ENCODE peak calls at places on chromosomes 13 and 19, in seven cellular contexts. One of them, this sample, is unnamed.

GRCh38 chr19:12666305-12667048 is at the start of the genes MAN2B1 and WDR83:
- ATAC-seq in heart left ventricle: peak; percentile 60
- ATAC-seq in PC-3: peak; percentile 80
- ATAC-seq in heart right ventricle: peak; percentile 89
- ATAC-seq in Panc1: peak; percentile 87
- ATAC-seq in pancreas: peak; percentile 77
- ATAC-seq in psoas muscle: peak; percentile 82
- ATAC-seq in this sample: peak; percentile 88

GRCh38 chr19:31348416-31349159 is 648 bp downstream of the TSHZ3 start:
- ATAC-seq in heart left ventricle: no peak
- ATAC-seq in PC-3: no peak
- ATAC-seq in heart right ventricle: peak; percentile 8
- ATAC-seq in Panc1: no peak
- ATAC-seq in pancreas: no peak
- ATAC-seq in psoas muscle: peak; percentile 4
- ATAC-seq in this sample: peak; percentile 4

GRCh38 chr13:49308104-49308875 is 60.6 kb downstream of the CDADC1 start:
- ATAC-seq in heart left ventricle: peak; percentile 93
- ATAC-seq in PC-3: no peak
- ATAC-seq in heart right ventricle: peak; percentile 93
- ATAC-seq in Panc1: no peak
- ATAC-seq in pancreas: peak; percentile 88
- ATAC-seq in psoas muscle: peak; percentile 60
- ATAC-seq in this sample: peak; percentile 92

GRCh38 chr13:76853481-76853880 is 32.7 kb downstream of the KCTD12 start:
- ATAC-seq in heart left ventricle: no peak
- ATAC-seq in PC-3: peak; percentile 63
- ATAC-seq in heart right ventricle: no peak
- ATAC-seq in Panc1: no peak
- ATAC-seq in pancreas: no peak
- ATAC-seq in psoas muscle: no peak
- ATAC-seq in this sample: no peak

GRCh38 chr13:41597348-41598041 is 140.1 kb downstream of the RGCC start:
- ATAC-seq in heart left ventricle: no peak
- ATAC-seq in PC-3: no peak
- ATAC-seq in heart right ventricle: no peak
- ATAC-seq in Panc1: no peak
- ATAC-seq in pancreas: no peak
- ATAC-seq in psoas muscle: no peak
- ATAC-seq in this sample: no peak

GRCh38 chr19:17243854-17244617 is 1.7 kb downstream of the NR2F6 start:
- ATAC-seq in heart left ventricle: no peak
- ATAC-seq in PC-3: peak; percentile 52
- ATAC-seq in heart right ventricle: peak; percentile 40
- ATAC-seq in Panc1: peak; percentile 39
- ATAC-seq in pancreas: peak; percentile 26
- ATAC-seq in psoas muscle: peak; percentile 55
- ATAC-seq in this sample: peak; percentile 20

GRCh38 chr19:40781140-40781539 is 3.1 kb downstream of the RAB4B start:
- ATAC-seq in heart left ventricle: no peak
- ATAC-seq in PC-3: no peak
- ATAC-seq in heart right ventricle: no peak
- ATAC-seq in Panc1: no peak
- ATAC-seq in pancreas: no peak
- ATAC-seq in psoas muscle: no peak
- ATAC-seq in this sample: no peak

GRCh38 chr13:63586467-63586866 is 2170.8 kb upstream of the PCDH20 start:
- ATAC-seq in heart left ventricle: no peak
- ATAC-seq in PC-3: no peak
- ATAC-seq in heart right ventricle: no peak
- ATAC-seq in Panc1: no peak
- ATAC-seq in pancreas: no peak
- ATAC-seq in psoas muscle: no peak
- ATAC-seq in this sample: no peak

GRCh38 chr19:29681422-29682235 is 16.4 kb downstream of the PLEKHF1 start:
- ATAC-seq in heart left ventricle: peak; percentile 7
- ATAC-seq in PC-3: no peak
- ATAC-seq in heart right ventricle: no peak
- ATAC-seq in Panc1: no peak
- ATAC-seq in pancreas: no peak
- ATAC-seq in psoas muscle: no peak
- ATAC-seq in this sample: peak; percentile 72

GRCh38 chr19:13834308-13834790 is 39.1 kb downstream of the ZSWIM4 start:
- ATAC-seq in heart left ventricle: no peak
- ATAC-seq in PC-3: peak; percentile 37
- ATAC-seq in heart right ventricle: no peak
- ATAC-seq in Panc1: peak; percentile 17
- ATAC-seq in pancreas: no peak
- ATAC-seq in psoas muscle: no peak
- ATAC-seq in this sample: no peak

GRCh38 chr13:38582133-38582532 is 104.7 kb upstream of the FREM2 start:
- ATAC-seq in heart left ventricle: no peak
- ATAC-seq in PC-3: peak; percentile 79
- ATAC-seq in heart right ventricle: peak; percentile 60
- ATAC-seq in Panc1: peak; percentile 85
- ATAC-seq in pancreas: no peak
- ATAC-seq in psoas muscle: peak; percentile 43
- ATAC-seq in this sample: no peak

GRCh38 chr19:34309368-34310138 is 55.2 kb downstream of the GARRE1 start:
- ATAC-seq in heart left ventricle: no peak
- ATAC-seq in PC-3: no peak
- ATAC-seq in heart right ventricle: no peak
- ATAC-seq in Panc1: no peak
- ATAC-seq in pancreas: no peak
- ATAC-seq in psoas muscle: no peak
- ATAC-seq in this sample: no peak

GRCh38 chr19:56837492-56837891 is 3.0 kb downstream of the PEG3 start:
- ATAC-seq in heart left ventricle: peak; percentile 40
- ATAC-seq in PC-3: peak; percentile 19
- ATAC-seq in heart right ventricle: peak; percentile 48
- ATAC-seq in Panc1: no peak
- ATAC-seq in pancreas: peak; percentile 40
- ATAC-seq in psoas muscle: peak; percentile 39
- ATAC-seq in this sample: peak; percentile 21

GRCh38 chr13:30846844-30847243 is 59.2 kb upstream of the MEDAG start:
- ATAC-seq in heart left ventricle: no peak
- ATAC-seq in PC-3: no peak
- ATAC-seq in heart right ventricle: no peak
- ATAC-seq in Panc1: no peak
- ATAC-seq in pancreas: no peak
- ATAC-seq in psoas muscle: no peak
- ATAC-seq in this sample: no peak

GRCh38 chr13:90362718-90363117 is 984.8 kb upstream of the MIR17HG start:
- ATAC-seq in heart left ventricle: no peak
- ATAC-seq in PC-3: no peak
- ATAC-seq in heart right ventricle: no peak
- ATAC-seq in Panc1: no peak
- ATAC-seq in pancreas: no peak
- ATAC-seq in psoas muscle: no peak
- ATAC-seq in this sample: no peak

GRCh38 chr13:90360785-90361184 is 986.7 kb upstream of the MIR17HG start:
- ATAC-seq in heart left ventricle: no peak
- ATAC-seq in PC-3: no peak
- ATAC-seq in heart right ventricle: no peak
- ATAC-seq in Panc1: no peak
- ATAC-seq in pancreas: no peak
- ATAC-seq in psoas muscle: no peak
- ATAC-seq in this sample: no peak

DNA sequence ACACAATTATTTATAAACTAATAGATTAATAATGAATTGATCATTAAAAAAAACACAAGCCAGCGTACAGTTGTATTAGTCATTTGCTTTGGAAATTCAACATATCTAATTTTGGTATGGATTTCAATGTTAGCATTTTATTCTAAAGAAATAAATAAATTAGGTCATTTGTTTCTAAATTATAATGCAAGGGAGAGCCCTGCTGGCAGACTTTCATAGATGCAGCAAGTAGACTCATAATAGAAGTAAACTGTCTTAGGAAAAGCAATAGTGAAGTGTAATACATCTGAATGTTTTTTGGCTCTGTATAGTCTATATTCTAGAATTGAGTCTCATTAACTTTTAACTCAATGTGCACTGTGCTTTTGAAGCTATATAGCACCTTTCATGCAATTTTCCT is 982.4 kb upstream of the MIR17HG start:
- ATAC-seq in heart left ventricle: no peak
- ATAC-seq in PC-3: peak; percentile 33
- ATAC-seq in heart right ventricle: no peak
- ATAC-seq in Panc1: no peak
- ATAC-seq in pancreas: no peak
- ATAC-seq in psoas muscle: no peak
- ATAC-seq in this sample: no peak
- TF ChIP-seq CTCF in heart left ventricle: no peak
- TF ChIP-seq CTCF in PC-3: peak; percentile 40
- TF ChIP-seq CTCF in heart right ventricle: peak; percentile 31
- TF ChIP-seq CTCF in Panc1: peak; percentile 21
- TF ChIP-seq CTCF in pancreas: no peak
- TF ChIP-seq CTCF in psoas muscle: no peak
- TF ChIP-seq CTCF in this sample: no peak

GRCh38 chr13:27257233-27257568 is 5.8 kb downstream of the RPL21 start:
- ATAC-seq in heart left ventricle: no peak
- ATAC-seq in PC-3: no peak
- ATAC-seq in heart right ventricle: no peak
- ATAC-seq in Panc1: no peak
- ATAC-seq in pancreas: no peak
- ATAC-seq in psoas muscle: no peak
- ATAC-seq in this sample: no peak

GRCh38 chr13:27250833-27251165 is 559 bp upstream of the RPL21 start:
- ATAC-seq in heart left ventricle: no peak
- ATAC-seq in PC-3: no peak
- ATAC-seq in heart right ventricle: no peak
- ATAC-seq in Panc1: no peak
- ATAC-seq in pancreas: peak; percentile 7
- ATAC-seq in psoas muscle: no peak
- ATAC-seq in this sample: no peak

GRCh38 chr13:27251166-27252088 is at the start of gene RPL21:
- ATAC-seq in heart left ventricle: peak; percentile 99
- ATAC-seq in PC-3: peak; percentile 97
- ATAC-seq in heart right ventricle: peak; percentile 99
- ATAC-seq in Panc1: peak; percentile 98
- ATAC-seq in pancreas: peak; percentile 96
- ATAC-seq in psoas muscle: peak; percentile 97
- ATAC-seq in this sample: peak; percentile 98

GRCh38 chr13:27257648-27258253 is 6.4 kb downstream of the RPL21 start:
- ATAC-seq in heart left ventricle: no peak
- ATAC-seq in PC-3: no peak
- ATAC-seq in heart right ventricle: no peak
- ATAC-seq in Panc1: peak; percentile 4
- ATAC-seq in pancreas: no peak
- ATAC-seq in psoas muscle: no peak
- ATAC-seq in this sample: no peak

GRCh38 chr13:27252467-27252866 is 1.1 kb downstream of the RPL21 start:
- ATAC-seq in heart left ventricle: no peak
- ATAC-seq in PC-3: no peak
- ATAC-seq in heart right ventricle: no peak
- ATAC-seq in Panc1: no peak
- ATAC-seq in pancreas: no peak
- ATAC-seq in psoas muscle: no peak
- ATAC-seq in this sample: no peak
- H3K4me3 ChIP-seq in heart left ventricle: peak overlapping the region; percentile 76
- H3K4me3 ChIP-seq in PC-3: peak overlapping the region; percentile 90
- H3K4me3 ChIP-seq in heart right ventricle: peak overlapping the region; percentile 93
- H3K4me3 ChIP-seq in Panc1: peak overlapping the region; percentile 97
- H3K4me3 ChIP-seq in pancreas: peak overlapping the region; percentile 71
- H3K4me3 ChIP-seq in psoas muscle: peak overlapping the region; percentile 81
- H3K4me3 ChIP-seq in this sample: peak overlapping the region; percentile 80

GRCh38 chr19:46862974-46863632 is 2.3 kb downstream of the ARHGAP35 start:
- ATAC-seq in heart left ventricle: no peak
- ATAC-seq in PC-3: no peak
- ATAC-seq in heart right ventricle: no peak
- ATAC-seq in Panc1: no peak
- ATAC-seq in pancreas: no peak
- ATAC-seq in psoas muscle: no peak
- ATAC-seq in this sample: no peak
- H3K27ac ChIP-seq in heart left ventricle: peak overlapping the region; percentile 99
- H3K27ac ChIP-seq in PC-3: peak overlapping the region; percentile 72
- H3K27ac ChIP-seq in heart right ventricle: peak overlapping the region; percentile 99
- H3K27ac ChIP-seq in Panc1: peak overlapping the region; percentile 94
- H3K27ac ChIP-seq in pancreas: peak overlapping the region; percentile 96
- H3K27ac ChIP-seq in psoas muscle: peak overlapping the region; percentile 99
- H3K27ac ChIP-seq in this sample: peak overlapping the region; percentile 100

GRCh38 chr19:48739835-48740704 is at the start of gene RASIP1:
- ATAC-seq in heart left ventricle: peak; percentile 66
- ATAC-seq in PC-3: no peak
- ATAC-seq in heart right ventricle: peak; percentile 80
- ATAC-seq in Panc1: no peak
- ATAC-seq in pancreas: peak; percentile 10
- ATAC-seq in psoas muscle: no peak
- ATAC-seq in this sample: peak; percentile 23

GRCh38 chr19:48737360-48737998 is 2.9 kb downstream of the RASIP1 start:
- ATAC-seq in heart left ventricle: no peak
- ATAC-seq in PC-3: no peak
- ATAC-seq in heart right ventricle: peak; percentile 2
- ATAC-seq in Panc1: no peak
- ATAC-seq in pancreas: peak; percentile 39
- ATAC-seq in psoas muscle: no peak
- ATAC-seq in this sample: no peak

GRCh38 chr19:48740705-48741030 is 258 bp upstream of the RASIP1 start:
- ATAC-seq in heart left ventricle: no peak
- ATAC-seq in PC-3: no peak
- ATAC-seq in heart right ventricle: no peak
- ATAC-seq in Panc1: no peak
- ATAC-seq in pancreas: no peak
- ATAC-seq in psoas muscle: no peak
- ATAC-seq in this sample: no peak

GRCh38 chr19:48739400-48739825 is 997 bp downstream of the RASIP1 start:
- ATAC-seq in heart left ventricle: no peak
- ATAC-seq in PC-3: no peak
- ATAC-seq in heart right ventricle: no peak
- ATAC-seq in Panc1: no peak
- ATAC-seq in pancreas: peak; percentile 1
- ATAC-seq in psoas muscle: no peak
- ATAC-seq in this sample: no peak

DNA sequence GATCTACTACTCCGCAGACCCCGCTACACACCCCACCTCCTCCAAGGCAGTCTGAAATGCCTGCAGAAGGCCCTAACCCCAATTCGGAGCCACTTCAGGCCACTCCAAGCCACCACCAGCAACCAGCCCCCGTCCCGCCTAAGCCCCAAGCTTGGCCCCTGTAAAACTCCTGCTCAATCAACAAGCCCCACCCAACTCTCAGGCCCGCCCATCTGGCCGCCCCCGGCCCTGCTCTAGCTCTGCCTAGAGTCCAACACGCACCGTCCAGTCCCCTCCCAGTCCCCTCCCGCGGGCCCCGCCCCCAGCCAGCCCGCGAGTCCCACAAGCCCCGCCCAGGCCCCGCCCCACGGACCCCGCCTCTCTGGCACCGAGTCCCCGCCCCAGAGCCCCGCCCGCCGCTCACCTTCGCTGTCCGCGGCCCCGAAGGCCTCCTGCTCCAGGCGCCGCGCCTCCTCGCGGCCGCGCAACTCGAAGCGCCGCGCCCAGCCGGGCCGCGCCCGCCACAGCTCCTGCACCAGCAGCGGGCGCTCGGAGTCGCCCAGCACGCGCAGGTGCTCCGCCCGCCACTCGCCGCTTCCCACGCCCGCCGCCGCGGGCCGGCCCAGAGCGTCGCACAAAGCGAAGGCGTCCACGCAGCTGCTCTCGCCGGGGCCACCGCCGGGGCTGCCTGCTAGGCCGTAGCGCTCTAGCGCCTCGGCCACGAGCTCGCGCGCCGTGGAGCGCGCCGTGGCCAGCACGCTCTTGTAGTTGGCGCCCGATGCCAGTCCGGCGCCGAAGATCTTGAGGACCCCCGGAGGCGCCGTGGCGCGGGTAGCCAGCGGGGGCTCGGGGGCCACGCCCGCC is 1.6 kb downstream of the RASIP1 start:
- ATAC-seq in heart left ventricle: peak; percentile 78
- ATAC-seq in PC-3: peak; percentile 96
- ATAC-seq in heart right ventricle: peak; percentile 86
- ATAC-seq in Panc1: peak; percentile 94
- ATAC-seq in pancreas: peak; percentile 81
- ATAC-seq in psoas muscle: peak; percentile 94
- ATAC-seq in this sample: peak; percentile 86
- TF ChIP-seq CTCF in heart left ventricle: peak; percentile 24
- TF ChIP-seq CTCF in PC-3: peak; percentile 27
- TF ChIP-seq CTCF in heart right ventricle: peak; percentile 46
- TF ChIP-seq CTCF in Panc1: no peak
- TF ChIP-seq CTCF in pancreas: no peak
- TF ChIP-seq CTCF in psoas muscle: peak; percentile 47
- TF ChIP-seq CTCF in this sample: peak; percentile 67

This sample was measured in gastroesophageal sphincter.